ENCODE peak calls at places on chromosomes 11 and 22, in six cellular contexts. Z is tibial nerve, C is K562, V is A549, L is transverse colon, E is upper lobe of left lung. G is an unnamed sample. For H3K9me3, the result is how much of the 10 kb centered on the place peaks cover.

GRCh38 chr11:17353228-17354021 is 1.8 kb downstream of the NCR3LG1 start:
- DNase-seq in Z (peak), L (peak), E (peak), C (peak), V (peak), G (peak)

GRCh38 chr11:125233736-125234275 is 69.3 kb downstream of the PKNOX2 start:
- DNase-seq in C (no peak), V (no peak), E (no peak), Z (no peak), L (no peak), G (no peak)

GRCh38 chr11:1878134-1879031 is 13.3 kb downstream of the PRR33 start:
- DNase-seq in E (peak), C (no peak), L (no peak), V (no peak), Z (no peak), G (peak)

GRCh38 chr11:132234878-132235277 is 864.5 kb downstream of the NTM start:
- DNase-seq in L (no peak), E (no peak), C (no peak), V (no peak), Z (no peak), G (no peak)

GRCh38 chr11:15059132-15059531 is 14.3 kb upstream of the CALCB start:
- DNase-seq in V (no peak), L (no peak), E (no peak), Z (no peak), C (no peak), G (no peak)

GRCh38 chr22:19307872-19308271 is 16.4 kb upstream of the CLTCL1 start:
- DNase-seq in C (no peak), E (no peak), Z (no peak), L (no peak), V (no peak), G (no peak)

GRCh38 chr22:43434601-43435311 is 22.9 kb downstream of the MPPED1 start:
- DNase-seq in L (no peak), C (no peak), V (no peak), Z (no peak), E (no peak), G (no peak)

GRCh38 chr22:26169312-26170111 is at the start of gene SEZ6L:
- DNase-seq in L (no peak), V (no peak), C (no peak), E (no peak), Z (no peak), G (peak)

GRCh38 chr22:38218661-38219331 is 17.0 kb downstream of the MAFF start:
- DNase-seq in V (peak), C (no peak), E (peak), Z (no peak), L (peak), G (peak)

GRCh38 chr11:2262301-2263011 is 7.9 kb downstream of the ASCL2 start:
- DNase-seq in Z (no peak), V (no peak), E (no peak), L (no peak), C (no peak), G (no peak)

GRCh38 chr11:65625628-65626342 is 10.2 kb downstream of the PCNX3 start:
- DNase-seq in Z (peak), E (peak), L (peak), V (peak), C (peak), G (no peak)

GRCh38 chr11:100682247-100682969 is 4.7 kb upstream of the ARHGAP42 start:
- DNase-seq in C (no peak), Z (no peak), L (no peak), V (peak), E (no peak), G (no peak)
- TF ChIP-seq CTCF in C (no peak), Z (peak), L (peak), V (peak), E (peak), G (peak)

GRCh38 chr11:114622858-114623257 is 27.3 kb upstream of the NXPE4 start:
- DNase-seq in V (no peak), E (no peak), Z (no peak), C (no peak), L (no peak), G (no peak)

GRCh38 chr11:114619659-114620173 is 24.1 kb upstream of the NXPE4 start:
- DNase-seq in V (no peak), Z (no peak), L (no peak), C (no peak), E (no peak), G (no peak)

GRCh38 chr11:114623720-114624119 is 28.1 kb upstream of the NXPE4 start:
- DNase-seq in C (no peak), Z (no peak), V (no peak), L (no peak), E (no peak), G (no peak)

GRCh38 chr11:114621950-114622809 is 26.6 kb upstream of the NXPE4 start:
- DNase-seq in V (no peak), C (no peak), E (no peak), Z (no peak), L (no peak), G (no peak)

DNA sequence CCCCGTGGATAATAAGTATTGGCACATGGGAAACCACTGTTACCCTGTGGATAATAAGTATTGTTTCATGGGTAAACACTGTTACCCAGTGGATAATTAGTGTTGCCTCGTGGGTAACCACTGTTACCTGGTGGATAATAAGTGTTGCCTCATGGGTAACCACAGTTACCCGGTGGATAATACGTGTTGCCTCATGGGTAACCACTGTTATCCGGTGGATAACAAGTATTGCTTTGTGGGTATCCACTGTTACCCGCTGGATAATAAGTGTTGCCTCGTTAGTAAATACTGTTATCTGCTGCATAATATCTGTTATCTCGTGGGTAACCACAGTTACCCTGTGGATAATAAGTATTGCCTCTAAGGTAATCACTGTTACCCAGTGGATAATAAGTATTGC is 25.5 kb upstream of the NXPE4 start:
- DNase-seq in V (no peak), Z (no peak), C (no peak), E (no peak), L (no peak), G (no peak)
- H3K9me3 ChIP-seq in V (under half), Z (under half), C (under half), E (under half), L (under half), G (under half)

DNA sequence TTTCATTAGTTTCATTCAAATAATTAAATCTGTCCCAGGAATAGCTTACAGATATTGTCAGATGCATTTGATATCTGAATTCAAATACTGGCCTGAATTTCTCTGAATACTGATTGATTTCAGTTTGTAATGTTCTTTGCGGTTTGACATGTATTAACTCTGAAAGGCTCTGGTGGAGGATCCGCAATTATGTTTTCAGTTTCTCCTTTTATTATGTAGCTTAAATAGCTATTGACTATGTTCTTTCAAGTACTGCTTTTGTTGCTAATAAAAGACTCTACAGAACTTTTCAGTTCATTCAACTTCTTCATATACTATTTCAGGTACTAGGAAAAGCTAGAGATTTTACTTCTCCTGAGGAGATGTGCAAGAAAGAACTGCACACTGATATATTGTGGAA is 2085.4 kb upstream of the RAG2 start:
- DNase-seq in Z (no peak), E (no peak), L (no peak), C (no peak), V (no peak), G (no peak)
- TF ChIP-seq EP300 in Z (no peak), E (no peak), L (no peak), C (no peak), V (no peak), G (no peak)

GRCh38 chr11:87463486-87464102 is 425.9 kb downstream of the TMEM135 start:
- DNase-seq in C (peak), L (no peak), Z (no peak), E (no peak), V (peak), G (no peak)
- TF ChIP-seq CTCF in C (peak), L (no peak), Z (no peak), E (no peak), V (no peak), G (no peak)

GRCh38 chr22:46417769-46418168 is 82.3 kb downstream of the TRMU start:
- DNase-seq in L (no peak), E (no peak), V (no peak), Z (no peak), C (no peak), G (no peak)

GRCh38 chr22:46417268-46417580 is 81.7 kb downstream of the TRMU start:
- DNase-seq in Z (no peak), L (no peak), V (no peak), E (no peak), C (no peak), G (no peak)

GRCh38 chr22:46419754-46420571 is 84.4 kb downstream of the TRMU start:
- DNase-seq in E (no peak), V (no peak), C (no peak), Z (no peak), L (no peak), G (no peak)

GRCh38 chr22:46416537-46417267 is 81.2 kb downstream of the TRMU start:
- DNase-seq in Z (no peak), E (no peak), L (no peak), V (no peak), C (no peak), G (no peak)

DNA sequence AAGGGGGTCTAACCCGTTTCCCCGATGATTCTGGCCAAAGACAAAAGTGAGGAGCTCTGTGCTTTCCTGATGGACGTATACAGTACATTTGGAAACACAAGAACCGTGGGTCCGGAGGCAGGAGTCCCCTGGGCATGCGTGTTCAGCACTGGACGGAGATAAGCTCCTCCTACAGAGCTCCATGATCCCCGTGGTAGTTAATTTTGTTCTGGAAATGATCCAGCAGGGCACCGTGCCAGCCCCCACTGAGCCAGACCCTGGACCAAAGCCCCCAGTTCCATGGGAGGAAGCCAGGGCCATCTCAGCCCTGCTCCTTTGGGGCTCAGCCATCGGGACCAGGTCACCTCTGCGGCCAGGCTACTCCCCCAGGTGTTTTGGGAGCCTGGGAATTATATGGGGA is 83.3 kb downstream of the TRMU start:
- DNase-seq in L (no peak), E (no peak), C (no peak), Z (no peak), V (no peak), G (no peak)
- H3K9me3 ChIP-seq in L (under half), E (under half), C (under half), Z (under half), V (under half), G (under half)